ENCODE peak calls at places on chromosomes 3 and 15, in six cellular contexts. W is right atrium auricular region, J is heart left ventricle, F is trophoblast cell, Q is left ventricle myocardium inferior, A is SK-N-SH. N is an unnamed sample. For H3K27me3, the result is how much of the 10 kb centered on the place peaks cover.

GRCh38 chr3:177729939-177730700 is 532.8 kb upstream of the TBL1XR1 start:
- DNase-seq in A (peak), F (no peak), Q (peak), J (no peak), W (peak), N (no peak)

GRCh38 chr3:23055733-23056376 is 147.3 kb upstream of the UBE2E2 start:
- DNase-seq in W (no peak), Q (no peak), J (no peak), F (no peak), A (no peak), N (no peak)

GRCh38 chr3:123386477-123387040 is 62.3 kb downstream of the ADCY5 start:
- DNase-seq in J (peak), A (no peak), W (no peak), F (no peak), Q (no peak), N (no peak)

GRCh38 chr3:38017445-38018295 is 11.8 kb downstream of the PLCD1 start:
- DNase-seq in Q (no peak), J (peak), A (peak), F (no peak), W (no peak), N (no peak)

GRCh38 chr3:13161021-13161759 is 88.0 kb upstream of the IQSEC1 start:
- DNase-seq in J (no peak), Q (no peak), F (no peak), W (no peak), A (peak), N (no peak)

GRCh38 chr3:52461874-52462273 is 6.5 kb downstream of the NISCH start:
- DNase-seq in Q (no peak), A (no peak), J (peak), F (no peak), W (no peak), N (no peak)

GRCh38 chr15:48336940-48337339 is 5.7 kb downstream of the DUT start:
- DNase-seq in J (no peak), W (no peak), Q (no peak), F (no peak), A (peak), N (no peak)

GRCh38 chr3:27877122-27878011 is 155.2 kb upstream of the EOMES start:
- DNase-seq in Q (no peak), A (no peak), W (no peak), J (no peak), F (no peak), N (peak)

GRCh38 chr15:89837134-89837829 is 22.6 kb upstream of the ANPEP start:
- DNase-seq in Q (no peak), W (peak), J (no peak), F (no peak), A (no peak), N (no peak)

GRCh38 chr3:156617145-156617544 is 57.2 kb upstream of the TIPARP start:
- DNase-seq in Q (no peak), J (no peak), A (no peak), F (no peak), W (no peak), N (no peak)

GRCh38 chr3:194087995-194088841 is 47.7 kb upstream of the HES1 start:
- DNase-seq in Q (no peak), F (no peak), J (no peak), A (no peak), W (no peak), N (no peak)

GRCh38 chr3:21170964-21171363 is 580.0 kb downstream of the ZNF385D start:
- DNase-seq in J (no peak), W (no peak), Q (no peak), A (peak), F (no peak), N (no peak)

GRCh38 chr3:17039579-17039978 is 154.8 kb downstream of the PLCL2 start:
- DNase-seq in Q (no peak), A (no peak), W (no peak), F (peak), J (no peak), N (no peak)

GRCh38 chr3:184296616-184297015 is 2.4 kb upstream of the PSMD2 start:
- DNase-seq in Q (no peak), W (no peak), J (no peak), A (no peak), F (no peak), N (no peak)

GRCh38 chr3:37386627-37387230 is 212.3 kb upstream of the LRRFIP2 start:
- DNase-seq in Q (no peak), F (no peak), J (no peak), A (no peak), W (no peak), N (no peak)

GRCh38 chr3:182136008-182136910 is 424.5 kb downstream of the SOX2 start:
- DNase-seq in A (no peak), F (no peak), W (no peak), Q (no peak), J (no peak), N (no peak)

GRCh38 chr15:68413363-68414255 is 18.4 kb downstream of the ITGA11 start:
- DNase-seq in A (no peak), W (peak), Q (peak), J (no peak), F (no peak), N (no peak)

GRCh38 chr3:135706758-135707375 is 258.7 kb upstream of the PPP2R3A start:
- DNase-seq in W (no peak), J (no peak), A (peak), Q (no peak), F (no peak), N (no peak)

GRCh38 chr3:127590282-127590592 is 296 bp downstream of the TPRA1 start:
- DNase-seq in W (no peak), F (no peak), J (no peak), A (peak), Q (peak), N (no peak)

GRCh38 chr3:80395023-80395422 is 627.2 kb upstream of the ROBO1 start:
- DNase-seq in J (no peak), A (no peak), W (no peak), F (no peak), Q (no peak), N (no peak)

GRCh38 chr3:172159376-172159775 is 120.0 kb downstream of the FNDC3B start:
- DNase-seq in F (no peak), J (no peak), A (no peak), Q (no peak), W (no peak), N (no peak)

GRCh38 chr15:44710236-44711088 is 661 bp downstream of the PATL2 start:
- DNase-seq in A (no peak), Q (peak), F (peak), J (no peak), W (peak), N (peak)

GRCh38 chr15:75648156-75649000 is 666 bp downstream of the SNX33 start:
- DNase-seq in F (no peak), A (peak), J (no peak), Q (peak), W (no peak), N (peak)

GRCh38 chr15:75532413-75533250 is 46.5 kb downstream of the PTPN9 start:
- DNase-seq in F (peak), Q (peak), W (peak), J (peak), A (peak), N (peak)

GRCh38 chr3:123075359-123075758 is 8.5 kb downstream of the PDIA5 start:
- DNase-seq in J (no peak), A (no peak), W (no peak), Q (no peak), F (no peak), N (no peak)

GRCh38 chr3:129820587-129820986 is 72.9 kb downstream of the TMCC1 start:
- DNase-seq in A (no peak), Q (no peak), F (no peak), W (no peak), J (no peak), N (no peak)

GRCh38 chr3:193016437-193016887 is 98.8 kb upstream of the MB21D2 start:
- DNase-seq in W (no peak), J (peak), A (no peak), Q (peak), F (no peak), N (peak)

GRCh38 chr3:127791221-127791913 is 30.9 kb downstream of the MGLL start:
- DNase-seq in A (no peak), Q (no peak), W (no peak), J (no peak), F (no peak), N (peak)

GRCh38 chr3:148066787-148067186 is 630.9 kb upstream of the AGTR1 start:
- DNase-seq in W (no peak), A (no peak), F (no peak), J (no peak), Q (no peak), N (no peak)

GRCh38 chr3:64445318-64446300 is 220.3 kb upstream of the PRICKLE2 start:
- DNase-seq in F (no peak), Q (no peak), W (no peak), A (peak), J (peak), N (peak)

GRCh38 chr3:65742914-65743313 is 295.8 kb downstream of the MAGI1 start:
- DNase-seq in A (no peak), Q (no peak), F (no peak), J (no peak), W (no peak), N (no peak)

GRCh38 chr15:39511915-39512260 is 69.0 kb upstream of the THBS1 start:
- DNase-seq in F (no peak), Q (peak), A (no peak), J (no peak), W (no peak), N (no peak)

GRCh38 chr3:154122912-154123559 is 1.8 kb downstream of the ARHGEF26 start:
- DNase-seq in W (no peak), Q (no peak), F (no peak), A (no peak), J (no peak), N (no peak)

GRCh38 chr3:11379238-11379823 is 107.1 kb downstream of the ATG7 start:
- DNase-seq in F (peak), J (no peak), A (peak), W (no peak), Q (no peak), N (no peak)

GRCh38 chr3:111981457-111981763 is 2.6 kb downstream of the ABHD10 start:
- DNase-seq in Q (no peak), A (no peak), F (no peak), W (no peak), J (no peak), N (no peak)

GRCh38 chr3:184389935-184390528 is 10.2 kb downstream of the CHRD start:
- DNase-seq in A (no peak), F (no peak), Q (no peak), W (no peak), J (no peak), N (no peak)

GRCh38 chr3:48125026-48125704 is 63.1 kb downstream of the CDC25A start:
- DNase-seq in W (peak), Q (no peak), J (no peak), A (no peak), F (peak), N (no peak)

DNA sequence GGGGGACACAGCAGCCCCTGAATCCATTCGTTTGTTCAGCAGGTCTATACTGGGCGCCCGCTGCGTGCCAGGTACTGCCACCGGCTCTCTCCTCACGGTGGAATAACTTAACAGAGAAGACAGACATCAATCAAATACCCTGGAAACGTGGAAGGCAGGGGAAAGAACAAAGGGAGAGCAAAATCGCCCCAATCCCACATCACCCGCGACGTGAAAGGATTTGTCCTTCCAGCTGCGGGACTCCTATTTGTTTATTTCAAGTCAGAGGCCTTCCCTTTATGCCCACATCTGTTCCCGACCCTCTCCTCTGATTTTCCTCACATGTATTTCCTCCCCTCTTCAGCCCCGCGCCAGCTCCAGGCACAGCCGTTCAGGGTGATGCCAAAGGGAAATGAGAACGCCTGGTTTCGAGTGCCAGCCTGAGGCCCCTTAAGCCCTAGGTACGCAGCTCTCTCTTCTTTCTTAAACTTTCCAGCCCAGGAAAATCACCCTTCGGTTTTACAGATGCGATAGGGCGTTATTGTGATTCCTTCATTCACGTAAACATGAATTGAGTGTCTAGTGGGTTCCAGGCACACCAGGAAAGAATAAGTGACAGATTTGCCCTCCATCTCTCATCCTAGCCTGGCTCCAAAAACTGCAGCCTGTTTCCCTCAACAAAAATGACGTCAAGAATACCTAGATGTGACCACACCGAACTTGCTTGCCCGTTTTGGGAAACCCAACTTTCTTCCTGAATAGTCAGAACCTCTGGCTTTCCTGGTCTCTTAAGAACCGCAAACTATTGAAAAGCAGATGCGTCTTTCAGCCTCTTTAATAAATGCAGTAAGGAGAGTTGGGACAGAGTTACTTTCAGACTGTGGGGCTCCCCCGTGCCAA is 885 bp upstream of the PROK2 start:
- DNase-seq in Q (no peak), J (no peak), W (no peak), A (no peak), F (no peak), N (no peak)
- H3K27me3 ChIP-seq in Q (half or more), J (under half), W (under half), A (under half), F (under half), N (under half)

GRCh38 chr3:71077070-71077469 is 506.5 kb downstream of the FOXP1 start:
- DNase-seq in Q (no peak), F (no peak), A (no peak), J (no peak), W (no peak), N (no peak)
- H3K27ac ChIP-seq in Q (no peak), F (no peak), A (no peak), J (no peak), W (no peak), N (no peak)

GRCh38 chr3:46894256-46894655 is 16.7 kb downstream of the PTH1R start:
- DNase-seq in W (no peak), J (no peak), Q (peak), A (no peak), F (no peak), N (no peak)
- H3K27me3 ChIP-seq in W (under half), J (under half), Q (under half), A (under half), F (under half), N (under half)

GRCh38 chr3:45967724-45968123 is 24.5 kb downstream of the CXCR6 start:
- DNase-seq in A (no peak), Q (no peak), W (no peak), J (no peak), F (no peak), N (peak)
- H3K27ac ChIP-seq in A (no peak), Q (peak), W (no peak), J (no peak), F (peak), N (peak)

N was measured in stomach.